ENCODE peak calls at places on chromosomes 4 and X, in four cellular contexts. One of them, this sample, is unnamed.

GRCh38 chr4:3522651-3523050 is 9.6 kb downstream of the LRPAP1 start:
- DNase-seq in ovary: no peak
- DNase-seq in mammary epithelial cell: no peak
- DNase-seq in AG04450: no peak
- DNase-seq in this sample: no peak

GRCh38 chr4:146049802-146050201 is 111.2 kb upstream of the ZNF827 start:
- DNase-seq in mammary epithelial cell: no peak
- DNase-seq in ovary: no peak
- DNase-seq in AG04450: no peak
- DNase-seq in this sample: no peak

GRCh38 chr4:683982-684571 is 4.9 kb downstream of the SLC49A3 start:
- DNase-seq in ovary: peak
- DNase-seq in mammary epithelial cell: no peak
- DNase-seq in AG04450: no peak
- DNase-seq in this sample: no peak

GRCh38 chr4:66014146-66014765 is 344.0 kb upstream of the EPHA5 start:
- DNase-seq in ovary: no peak
- DNase-seq in mammary epithelial cell: no peak
- DNase-seq in AG04450: no peak
- DNase-seq in this sample: no peak

GRCh38 chrX:49193542-49193964 is 6.4 kb downstream of the SYP start:
- DNase-seq in ovary: no peak
- DNase-seq in mammary epithelial cell: no peak
- DNase-seq in AG04450: no peak
- DNase-seq in this sample: no peak

GRCh38 chr4:1708581-1708980 is 3.5 kb downstream of the SLBP start:
- DNase-seq in ovary: no peak
- DNase-seq in mammary epithelial cell: no peak
- DNase-seq in AG04450: no peak
- DNase-seq in this sample: no peak

GRCh38 chrX:117957128-117957527 is 159.5 kb downstream of the KLHL13 start:
- DNase-seq in ovary: no peak
- DNase-seq in AG04450: no peak
- DNase-seq in mammary epithelial cell: peak
- DNase-seq in this sample: no peak

GRCh38 chr4:108361886-108362285 is 193.2 kb upstream of the LEF1 start:
- DNase-seq in mammary epithelial cell: no peak
- DNase-seq in ovary: no peak
- DNase-seq in AG04450: no peak
- DNase-seq in this sample: no peak

GRCh38 chrX:47172549-47172948 is 21.1 kb upstream of the UBA1 start:
- DNase-seq in ovary: no peak
- DNase-seq in AG04450: no peak
- DNase-seq in mammary epithelial cell: no peak
- DNase-seq in this sample: no peak

GRCh38 chr4:139628184-139629012 is 37.2 kb upstream of the MGST2 start:
- DNase-seq in mammary epithelial cell: no peak
- DNase-seq in ovary: no peak
- DNase-seq in AG04450: no peak
- DNase-seq in this sample: no peak

GRCh38 chr4:116866116-116866515 is 219.3 kb downstream of the TRAM1L1 start:
- DNase-seq in mammary epithelial cell: no peak
- DNase-seq in AG04450: no peak
- DNase-seq in ovary: no peak
- DNase-seq in this sample: no peak

GRCh38 chr4:96675916-96676315 is 836.0 kb downstream of the PDHA2 start:
- DNase-seq in ovary: no peak
- DNase-seq in AG04450: no peak
- DNase-seq in mammary epithelial cell: no peak
- DNase-seq in this sample: no peak

GRCh38 chr4:185115827-185116232 is 27.2 kb upstream of the SLC25A4 start:
- DNase-seq in ovary: peak
- DNase-seq in AG04450: peak
- DNase-seq in mammary epithelial cell: no peak
- DNase-seq in this sample: peak

GRCh38 chr4:176380352-176381157 is 60.8 kb downstream of the SPCS3 start:
- DNase-seq in AG04450: no peak
- DNase-seq in ovary: no peak
- DNase-seq in mammary epithelial cell: no peak
- DNase-seq in this sample: no peak

GRCh38 chr4:61462451-61463326 is 262.6 kb downstream of the ADGRL3 start:
- DNase-seq in mammary epithelial cell: peak
- DNase-seq in ovary: no peak
- DNase-seq in AG04450: no peak
- DNase-seq in this sample: peak

GRCh38 chrX:38216642-38217041 is 4.0 kb downstream of the SRPX start:
- DNase-seq in AG04450: no peak
- DNase-seq in ovary: no peak
- DNase-seq in mammary epithelial cell: no peak
- DNase-seq in this sample: no peak

GRCh38 chrX:38221391-38221929 is 789 bp upstream of the SRPX start:
- DNase-seq in mammary epithelial cell: no peak
- DNase-seq in AG04450: no peak
- DNase-seq in ovary: no peak
- DNase-seq in this sample: no peak

GRCh38 chrX:38224160-38224559 is 3.5 kb upstream of the SRPX start:
- DNase-seq in ovary: no peak
- DNase-seq in mammary epithelial cell: no peak
- DNase-seq in AG04450: no peak
- DNase-seq in this sample: no peak

GRCh38 chrX:38220936-38221386 is 290 bp upstream of the SRPX start:
- DNase-seq in mammary epithelial cell: no peak
- DNase-seq in ovary: no peak
- DNase-seq in AG04450: no peak
- DNase-seq in this sample: no peak

DNA sequence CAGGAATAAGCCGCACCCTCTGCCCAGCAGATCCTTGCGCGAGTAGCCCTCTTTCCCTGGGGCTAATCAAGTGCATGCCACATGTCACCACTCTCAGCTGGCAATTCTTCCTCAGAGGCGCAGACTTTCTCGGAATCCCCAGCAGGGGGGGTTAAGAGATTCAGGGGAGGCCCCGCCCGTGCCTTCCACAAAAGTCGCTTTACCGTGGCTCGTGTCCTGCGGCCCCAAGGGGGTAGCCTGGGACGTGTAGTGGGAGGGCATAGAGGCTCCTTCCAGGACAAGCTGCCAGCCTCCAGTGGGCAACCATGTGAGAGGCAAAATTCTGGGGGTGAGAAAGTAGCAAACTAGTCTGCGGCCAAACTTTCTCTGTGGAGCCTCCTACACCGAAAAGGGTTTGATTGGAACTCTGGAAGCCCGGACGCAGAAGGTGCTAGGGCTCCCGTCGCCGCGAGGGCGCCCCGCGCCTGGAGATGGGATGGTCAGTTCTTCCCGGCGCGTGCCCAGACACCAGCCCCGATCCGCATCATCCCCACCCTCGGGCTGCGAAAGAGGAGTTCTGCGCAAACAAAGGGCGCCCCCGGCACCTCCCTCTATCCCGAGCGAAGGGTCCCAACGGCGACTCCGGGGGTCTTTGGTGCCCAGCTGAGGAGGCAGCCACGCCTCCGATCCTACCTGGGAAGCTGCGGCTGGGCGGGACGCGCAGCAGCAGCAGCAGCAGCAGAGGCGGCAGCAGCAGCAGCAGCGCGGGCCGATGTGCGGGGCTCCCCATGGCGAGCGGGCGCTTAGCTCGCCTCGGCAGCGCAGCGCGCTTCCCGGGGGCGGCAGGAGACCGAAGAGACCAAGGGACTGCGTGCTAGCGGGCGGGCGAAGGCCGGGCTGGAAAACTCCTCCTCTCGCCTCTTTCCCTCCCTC is at the start of gene SRPX:
- DNase-seq in AG04450: no peak
- DNase-seq in ovary: no peak
- DNase-seq in mammary epithelial cell: peak
- DNase-seq in this sample: no peak
- TF ChIP-seq CTCF in AG04450: peak
- TF ChIP-seq CTCF in ovary: no peak
- TF ChIP-seq CTCF in mammary epithelial cell: peak
- TF ChIP-seq CTCF in this sample: peak

DNA sequence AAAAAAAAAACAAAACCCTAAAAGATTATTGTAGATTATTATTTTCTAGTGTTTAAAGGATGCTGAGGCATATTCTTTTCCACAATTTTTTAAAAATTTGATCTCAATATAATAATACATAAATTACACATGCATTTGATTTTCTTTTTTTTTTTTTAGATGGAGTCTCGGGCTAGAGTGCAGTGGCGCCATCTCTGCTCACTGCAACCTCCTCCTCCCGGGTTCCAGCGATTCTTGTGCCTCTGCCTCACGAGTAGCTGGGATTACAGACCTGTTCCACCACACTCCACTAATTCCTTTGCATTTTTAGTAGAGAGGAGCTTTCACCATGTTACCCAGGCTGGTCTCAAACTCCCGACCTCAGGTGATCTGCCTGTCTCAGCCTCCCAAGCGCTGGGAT is 83.5 kb upstream of the TSPAN5 start:
- DNase-seq in AG04450: no peak
- DNase-seq in ovary: no peak
- DNase-seq in mammary epithelial cell: no peak
- DNase-seq in this sample: no peak
- H3K4me3 ChIP-seq in AG04450: no peak
- H3K4me3 ChIP-seq in ovary: no peak
- H3K4me3 ChIP-seq in mammary epithelial cell: no peak
- H3K4me3 ChIP-seq in this sample: no peak

DNA sequence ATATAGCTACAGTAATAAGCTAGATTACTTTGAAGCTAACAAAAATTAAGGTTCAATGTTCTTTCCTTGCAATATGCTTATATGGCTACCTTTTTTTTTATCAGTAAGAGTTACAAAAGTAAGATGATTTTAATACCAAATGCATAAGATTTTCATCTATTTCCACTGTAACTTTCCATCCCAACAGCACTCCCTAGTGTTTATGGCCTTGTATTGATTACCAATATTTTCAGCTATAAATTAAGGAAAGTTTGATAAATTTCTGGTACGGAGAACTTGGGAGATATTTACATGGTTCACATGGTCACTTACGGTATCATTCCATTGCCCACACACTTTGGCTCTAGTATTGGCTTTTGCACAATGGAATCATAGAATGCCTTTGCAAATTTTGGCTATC is 448.9 kb upstream of the PABPC4L start:
- DNase-seq in AG04450: no peak
- DNase-seq in ovary: no peak
- DNase-seq in mammary epithelial cell: no peak
- DNase-seq in this sample: no peak
- TF ChIP-seq CTCF in AG04450: no peak
- TF ChIP-seq CTCF in ovary: no peak
- TF ChIP-seq CTCF in mammary epithelial cell: no peak
- TF ChIP-seq CTCF in this sample: no peak

GRCh38 chr4:153480704-153481103 is 14.5 kb downstream of the TMEM131L start:
- DNase-seq in ovary: no peak
- DNase-seq in mammary epithelial cell: no peak
- DNase-seq in AG04450: no peak
- DNase-seq in this sample: no peak

GRCh38 chr4:153479118-153479517 is 13.0 kb downstream of the TMEM131L start:
- DNase-seq in mammary epithelial cell: no peak
- DNase-seq in AG04450: no peak
- DNase-seq in ovary: no peak
- DNase-seq in this sample: no peak

GRCh38 chr4:153481474-153481873 is 15.3 kb downstream of the TMEM131L start:
- DNase-seq in mammary epithelial cell: no peak
- DNase-seq in ovary: no peak
- DNase-seq in AG04450: no peak
- DNase-seq in this sample: no peak

GRCh38 chr4:153474251-153474650 is 8.1 kb downstream of the TMEM131L start:
- DNase-seq in AG04450: no peak
- DNase-seq in ovary: no peak
- DNase-seq in mammary epithelial cell: no peak
- DNase-seq in this sample: no peak

DNA sequence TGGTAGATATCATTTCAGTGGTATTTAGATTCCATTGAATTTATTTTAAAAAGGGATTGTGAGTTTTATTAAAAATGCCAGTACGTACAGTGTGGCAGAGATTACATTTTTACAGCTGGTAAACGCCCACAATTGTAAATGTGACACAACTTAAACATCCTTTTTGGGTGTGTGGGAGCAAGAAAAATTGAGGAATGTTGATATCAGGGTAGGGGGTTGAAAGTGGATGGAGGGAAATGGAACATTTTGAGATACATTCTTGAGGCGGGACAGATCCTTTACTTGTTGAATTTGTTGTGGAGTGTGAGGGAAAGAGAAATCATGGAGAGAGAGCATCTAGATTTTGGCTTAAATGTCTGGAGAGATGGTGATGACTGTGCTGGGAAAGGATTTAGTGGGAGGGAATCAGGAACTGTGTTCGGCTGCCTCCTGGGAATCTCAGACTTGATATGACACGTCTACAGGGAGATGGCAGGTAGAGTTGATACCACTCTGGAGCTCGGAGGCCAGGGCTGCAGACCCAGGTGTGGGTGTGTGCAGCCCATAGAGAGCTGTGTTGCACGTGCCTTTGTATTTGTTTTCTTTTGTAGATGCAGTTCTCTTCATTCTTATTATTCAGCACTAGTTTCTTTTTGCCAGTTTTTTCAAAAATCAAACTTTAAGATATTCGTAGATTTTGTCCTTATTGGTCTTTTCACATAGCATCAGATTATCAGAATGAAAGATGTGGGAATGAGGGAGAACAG is 10.8 kb downstream of the TMEM131L start:
- DNase-seq in ovary: no peak
- DNase-seq in AG04450: no peak
- DNase-seq in mammary epithelial cell: peak
- DNase-seq in this sample: no peak
- H3K4me3 ChIP-seq in ovary: no peak
- H3K4me3 ChIP-seq in AG04450: no peak
- H3K4me3 ChIP-seq in mammary epithelial cell: no peak
- H3K4me3 ChIP-seq in this sample: no peak